ENCODE peak calls at places on chromosomes 6 and 20, in ten cellular contexts. B is ELF-1; D is C1 segment of cervical spinal cord; H is Karpas-422; W is naive thymus-derived CD8-positive, alpha-beta T cell; Y is central memory CD8-positive, alpha-beta T cell; F is PC-9; P is effector memory CD4-positive, alpha-beta T cell; C is CD8-positive, alpha-beta T cell; E is NCI-H510A treated with DMSO at 0.1 percent for 48 hours. K is an unnamed sample.

GRCh38 chr6:64411226-64411625 is 775.6 kb downstream of the PHF3 start:
- DNase-seq in Y (no peak), E (no peak), C (no peak), D (no peak), W (no peak), F (no peak), B (no peak), P (no peak), H (no peak), K (no peak)

GRCh38 chr6:31897612-31898199 is at the start of gene EHMT2:
- DNase-seq in H (peak; percentile 95), Y (peak; percentile 64), C (peak; percentile 88), D (peak; percentile 81), F (no peak), B (peak; percentile 89), E (peak; percentile 85), W (peak; percentile 79), P (peak; percentile 78), K (peak; percentile 73)

GRCh38 chr6:109260126-109260525 is 122.1 kb downstream of the CD164 start:
- DNase-seq in C (no peak), H (no peak), B (no peak), P (no peak), W (no peak), F (no peak), E (no peak), D (no peak), Y (no peak), K (no peak)

GRCh38 chr6:158332237-158332636 is 20.0 kb downstream of the TULP4 start:
- DNase-seq in Y (no peak), D (no peak), W (no peak), E (no peak), C (no peak), F (no peak), H (no peak), P (no peak), B (no peak), K (no peak)

GRCh38 chr20:55782861-55783260 is 222.5 kb downstream of the CBLN4 start:
- DNase-seq in D (no peak), P (no peak), Y (no peak), W (no peak), H (no peak), E (no peak), C (no peak), F (no peak), B (no peak), K (no peak)

GRCh38 chr6:99514089-99514488 is 1.1 kb downstream of the USP45 start:
- DNase-seq in F (no peak), D (peak; percentile 4), C (no peak), B (no peak), P (no peak), W (no peak), Y (no peak), H (peak; percentile 73), E (no peak), K (no peak)

GRCh38 chr20:47318596-47319516 is 37.6 kb downstream of the ZMYND8 start:
- DNase-seq in C (no peak), E (peak; percentile 61), Y (no peak), D (peak; percentile 69), H (no peak), B (peak; percentile 87), F (peak; percentile 75), W (no peak), P (no peak), K (peak; percentile 48)

GRCh38 chr20:50898475-50898874 is 32.8 kb downstream of the ADNP start:
- DNase-seq in B (no peak), E (no peak), D (no peak), F (no peak), H (no peak), Y (no peak), P (no peak), C (no peak), W (no peak), K (no peak)

GRCh38 chr6:30787954-30788353 is 43.6 kb upstream of the IER3 start:
- DNase-seq in P (no peak), H (no peak), D (no peak), F (no peak), Y (no peak), C (no peak), W (no peak), E (no peak), B (no peak), K (no peak)

GRCh38 chr20:62874745-62875344 is 13.2 kb upstream of the TCFL5 start:
- DNase-seq in F (peak; percentile 30), W (no peak), Y (no peak), H (no peak), E (no peak), P (no peak), C (no peak), B (no peak), D (no peak), K (no peak)

GRCh38 chr6:101226677-101227135 is 166.8 kb upstream of the GRIK2 start:
- DNase-seq in P (no peak), C (no peak), D (no peak), F (peak; percentile 85), E (peak; percentile 64), W (no peak), H (peak; percentile 72), B (peak; percentile 92), Y (no peak), K (no peak)

GRCh38 chr20:2756056-2756611 is 44.3 kb downstream of the CPXM1 start:
- DNase-seq in P (no peak), F (no peak), E (no peak), W (no peak), Y (no peak), D (no peak), B (peak; percentile 71), C (no peak), H (no peak), K (no peak)

GRCh38 chr6:137862419-137863125 is 4.5 kb upstream of the TNFAIP3 start:
- DNase-seq in D (no peak), Y (no peak), F (no peak), B (no peak), P (no peak), W (no peak), H (no peak), E (no peak), C (no peak), K (no peak)

GRCh38 chr6:164230259-164230658 is 815.7 kb downstream of the QKI start:
- DNase-seq in C (no peak), D (no peak), B (no peak), F (no peak), W (no peak), E (no peak), Y (no peak), P (no peak), H (no peak), K (no peak)

GRCh38 chr20:57553376-57554018 is 7.4 kb upstream of the PCK1 start:
- DNase-seq in B (no peak), D (no peak), F (no peak), W (no peak), P (no peak), Y (no peak), H (no peak), E (no peak), C (no peak), K (no peak)